ENCODE peak calls at places on chromosomes 2 and 18, in six cellular contexts. P, X, L, S, G and Z are unnamed samples.
A peak's percentile ranks its signal among the peaks of the same experiment; 100 is the strongest.

GRCh38 chr18:62282188-62282629 is 42.9 kb upstream of the TNFRSF11A start:
- DNase-seq in S (no peak), L (no peak), P (no peak), G (no peak), X (no peak), Z (no peak)

GRCh38 chr2:64440831-64441230 is 13.1 kb upstream of the LGALSL start:
- DNase-seq in X (no peak), P (no peak), L (no peak), S (no peak), G (no peak), Z (no peak)

GRCh38 chr18:26473721-26474120 is 74.6 kb downstream of the KCTD1 start:
- DNase-seq in P (no peak), X (no peak), G (no peak), L (no peak), S (no peak), Z (no peak)

GRCh38 chr2:221779614-221780067 is 207.5 kb upstream of the EPHA4 start:
- DNase-seq in L (no peak), P (no peak), G (no peak), X (no peak), S (no peak), Z (no peak)

GRCh38 chr18:42113529-42114191 is 158.6 kb downstream of the PIK3C3 start:
- DNase-seq in X (no peak), G (no peak), L (no peak), P (no peak), S (peak; percentile 64), Z (no peak)

GRCh38 chr2:86079981-86080911 is 25.4 kb downstream of the POLR1A start:
- DNase-seq in P (peak; percentile 87), G (peak; percentile 88), L (peak; percentile 80), S (peak; percentile 44), X (peak; percentile 86), Z (no peak)

GRCh38 chr18:50880108-50880465 is 1.2 kb downstream of the ME2 start:
- DNase-seq in L (no peak), S (no peak), X (no peak), G (no peak), P (no peak), Z (no peak)

GRCh38 chr18:59980052-59980668 is 80.4 kb downstream of the PMAIP1 start:
- DNase-seq in L (no peak), G (no peak), S (no peak), P (no peak), X (no peak), Z (no peak)

GRCh38 chr2:223041527-223042109 is 10.4 kb upstream of the KCNE4 start:
- DNase-seq in G (peak; percentile 71), P (no peak), X (peak; percentile 62), S (no peak), L (peak; percentile 67), Z (peak; percentile 87)

GRCh38 chr2:166803314-166803986 is 84.8 kb upstream of the XIRP2 start:
- DNase-seq in G (no peak), P (no peak), L (no peak), X (no peak), S (peak; percentile 5), Z (no peak)

GRCh38 chr2:38856165-38856564 is 19.6 kb downstream of the DHX57 start:
- DNase-seq in X (no peak), G (no peak), P (no peak), S (no peak), L (no peak), Z (no peak)

GRCh38 chr18:64276736-64277135 is 127.8 kb upstream of the LINC00305 start:
- DNase-seq in G (no peak), X (no peak), L (peak; percentile 26), S (no peak), P (no peak), Z (no peak)

GRCh38 chr18:7566587-7567486 is at the start of gene PTPRM:
- DNase-seq in L (peak; percentile 93), G (peak; percentile 84), X (peak; percentile 80), S (peak; percentile 47), P (peak; percentile 89), Z (peak; percentile 92)

GRCh38 chr18:33369711-33370449 is 70.6 kb downstream of the CCDC178 start:
- DNase-seq in G (no peak), L (no peak), S (no peak), X (no peak), P (no peak), Z (no peak)

DNA sequence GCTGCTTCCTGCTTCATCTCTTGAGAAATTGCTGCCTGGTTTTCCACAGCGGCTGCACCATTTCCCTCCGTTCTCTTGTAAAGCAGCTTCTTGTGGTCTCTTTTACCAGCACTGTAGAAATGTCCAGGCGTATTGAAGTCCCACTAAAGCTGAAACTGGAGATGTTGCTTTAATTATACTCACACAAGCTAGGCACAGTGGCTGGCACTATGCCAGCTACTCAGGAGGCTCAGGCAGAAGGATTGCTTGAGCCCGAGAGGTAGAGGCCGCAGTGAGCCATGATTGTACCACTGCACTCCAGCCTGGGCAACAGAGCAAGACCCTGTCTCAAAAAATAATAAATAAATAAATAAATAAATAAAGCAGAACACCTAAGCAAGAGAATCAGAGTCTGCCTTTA is 19.2 kb upstream of the ATP9B start:
- DNase-seq in S (no peak), X (no peak), P (no peak), G (no peak), L (no peak), Z (no peak)
- TF ChIP-seq CTCF in S (no peak), X (no peak), P (no peak), G (no peak), L (no peak), Z (no peak)

GRCh38 chr2:173079968-173080860 is 4.6 kb downstream of the MAP3K20 start:
- DNase-seq in X (no peak), P (no peak), S (no peak), L (no peak), G (no peak), Z (no peak)
- H3K27ac ChIP-seq in X (no peak overlapping the region), P (no peak overlapping the region), S (no peak overlapping the region), L (no peak overlapping the region), G (no peak overlapping the region), Z (no peak overlapping the region)

GRCh38 chr2:120251077-120251476 is 1.6 kb upstream of the RALB start:
- DNase-seq in S (no peak), P (no peak), X (no peak), L (no peak), G (no peak), Z (no peak)

GRCh38 chr2:120253021-120253882 is 600 bp downstream of the RALB start:
- DNase-seq in S (peak; percentile 72), G (peak; percentile 80), X (peak; percentile 72), L (peak; percentile 88), P (peak; percentile 91), Z (peak; percentile 93)

GRCh38 chr2:120254178-120254577 is 1.5 kb downstream of the RALB start:
- DNase-seq in P (no peak), X (no peak), L (no peak), G (no peak), S (no peak), Z (no peak)

GRCh38 chr2:120251863-120252206 is 817 bp upstream of the RALB start:
- DNase-seq in L (no peak), P (no peak), S (no peak), X (no peak), G (no peak), Z (no peak)

DNA sequence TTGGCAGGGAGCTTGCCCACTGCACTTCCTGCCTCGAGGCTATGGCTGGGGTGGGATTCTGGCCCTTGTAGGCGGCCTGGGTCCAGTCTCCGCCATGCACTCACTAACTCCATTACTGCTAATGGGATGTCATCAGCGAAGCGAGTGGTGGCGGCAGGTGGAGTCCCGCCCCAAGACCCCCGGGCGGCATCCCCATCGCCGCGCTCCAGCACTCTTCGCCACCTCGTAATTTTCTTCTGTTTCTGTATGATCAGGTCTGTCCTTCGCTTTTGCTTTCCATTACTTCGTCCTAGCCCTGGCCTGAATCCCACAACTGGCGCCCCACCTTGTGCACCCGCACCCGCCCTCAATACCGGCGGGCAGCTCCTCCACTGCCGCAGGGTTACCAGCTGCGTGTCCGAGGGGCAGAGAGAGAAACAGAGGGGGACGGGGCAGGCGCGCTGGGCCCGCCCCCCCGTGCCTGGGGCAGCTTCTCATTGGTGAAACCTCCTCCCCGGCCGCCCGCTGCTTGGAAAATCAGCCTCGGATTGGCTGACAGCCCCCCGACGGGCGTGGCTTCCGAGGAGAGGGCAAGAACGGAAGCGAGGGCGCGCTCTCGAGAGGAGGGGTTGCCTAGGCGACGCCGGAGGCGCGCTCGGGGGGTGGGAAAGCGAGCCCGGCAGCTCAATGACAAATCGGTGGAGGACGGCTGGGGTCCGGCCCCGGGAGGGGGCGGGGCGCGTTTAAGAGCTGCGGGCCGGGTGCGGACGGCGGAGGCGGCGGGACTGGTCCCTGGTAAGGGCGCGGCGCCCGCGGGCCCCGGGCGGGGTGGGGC is at the start of gene RALB:
- DNase-seq in G (peak; percentile 100), L (peak; percentile 100), S (peak; percentile 98), P (peak; percentile 100), X (peak; percentile 98), Z (peak; percentile 100)
- TF ChIP-seq POLR2A in G (peak; percentile 21), L (no peak), S (no peak), P (peak; percentile 76), X (peak; percentile 54), Z (no peak)

DNA sequence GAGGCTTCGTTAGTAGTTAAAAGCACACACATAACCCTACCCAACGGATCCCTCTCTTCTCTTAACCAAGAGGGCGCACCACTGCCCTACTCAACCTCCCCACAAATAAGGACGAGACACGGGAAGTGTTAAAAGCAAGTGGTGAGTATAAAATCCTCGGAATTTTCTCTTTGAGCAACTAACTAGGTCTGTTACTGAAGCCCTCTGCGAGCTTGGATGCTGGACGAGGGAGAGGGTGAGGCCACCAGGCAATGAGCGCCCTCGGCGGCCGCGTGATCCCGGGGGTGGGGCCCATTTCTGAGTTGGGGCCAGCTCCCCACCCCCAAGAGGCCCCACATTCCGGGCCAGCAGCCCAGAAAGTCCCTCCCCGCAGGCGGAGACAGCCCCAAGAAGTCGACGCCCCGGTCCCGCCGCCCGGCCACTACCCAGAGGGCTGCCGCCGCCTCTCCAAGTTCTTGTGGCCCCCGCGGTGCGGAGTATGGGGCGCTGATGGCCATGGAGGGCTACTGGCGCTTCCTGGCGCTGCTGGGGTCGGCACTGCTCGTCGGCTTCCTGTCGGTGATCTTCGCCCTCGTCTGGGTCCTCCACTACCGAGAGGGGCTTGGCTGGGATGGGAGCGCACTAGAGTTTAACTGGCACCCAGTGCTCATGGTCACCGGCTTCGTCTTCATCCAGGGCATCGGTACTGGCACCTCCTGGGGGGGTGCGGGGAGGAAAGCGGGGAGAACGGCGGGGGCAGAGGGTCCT is at the start of gene CYBRD1:
- DNase-seq in X (peak; percentile 84), L (peak; percentile 90), S (no peak), P (peak; percentile 76), G (peak; percentile 88), Z (peak; percentile 92)
- TF ChIP-seq CTCF in X (no peak), L (no peak), S (no peak), P (no peak), G (peak; percentile 8), Z (no peak)

GRCh38 chr2:29130295-29130694 is 15.1 kb downstream of the CLIP4 start:
- DNase-seq in G (no peak), L (no peak), X (no peak), S (peak; percentile 35), P (no peak), Z (no peak)
- H3K27ac ChIP-seq in G (peak overlapping the region; percentile 65), L (peak overlapping the region; percentile 47), X (peak overlapping the region; percentile 66), S (peak overlapping the region; percentile 15), P (no peak overlapping the region), Z (no peak overlapping the region)